ENCODE peak calls at places on chromosomes 13 and 19, in six cellular contexts. Y, E, A, T, Q and I are unnamed samples.

GRCh38 chr13:97757807-97758206 is 195.7 kb upstream of the IPO5 start:
- DNase-seq in T (no peak), Q (no peak), E (no peak), Y (no peak), A (no peak), I (no peak)

GRCh38 chr19:42113641-42114348 is 18.5 kb downstream of the POU2F2 start:
- DNase-seq in A (no peak), E (peak; percentile 91), Y (peak; percentile 92), T (no peak), Q (peak; percentile 11), I (peak; percentile 93)

GRCh38 chr13:53015971-53016370 is 12.6 kb upstream of the OLFM4 start:
- DNase-seq in E (no peak), Q (no peak), T (no peak), Y (no peak), A (no peak), I (no peak)

GRCh38 chr19:33627962-33628839 is 6.4 kb downstream of the CHST8 start:
- DNase-seq in Y (no peak), A (no peak), E (no peak), T (no peak), Q (no peak), I (no peak)

GRCh38 chr13:46961719-46962118 is 64.9 kb upstream of the HTR2A start:
- DNase-seq in E (peak; percentile 41), Q (peak; percentile 93), Y (no peak), A (peak; percentile 32), T (no peak), I (peak; percentile 66)

GRCh38 chr19:38478273-38478971 is 44.9 kb downstream of the RYR1 start:
- DNase-seq in Q (peak; percentile 37), E (no peak), T (no peak), A (no peak), Y (no peak), I (no peak)

GRCh38 chr13:108213946-108214345 is 1.4 kb downstream of the LIG4 start:
- DNase-seq in Y (peak; percentile 87), Q (no peak), A (no peak), T (no peak), E (no peak), I (no peak)

GRCh38 chr19:2363419-2363818 is 3.4 kb downstream of the TMPRSS9 start:
- DNase-seq in E (no peak), Y (no peak), T (no peak), A (no peak), Q (no peak), I (no peak)

GRCh38 chr19:50333737-50334617 is 4.8 kb upstream of the KCNC3 start:
- DNase-seq in A (peak; percentile 91), E (no peak), Y (peak; percentile 94), Q (peak; percentile 92), T (peak; percentile 35), I (peak; percentile 6)

GRCh38 chr19:2394054-2394668 is 33.2 kb downstream of the TIMM13 start:
- DNase-seq in A (peak; percentile 59), Y (no peak), Q (peak; percentile 97), T (no peak), E (no peak), I (no peak)

GRCh38 chr19:49145485-49146407 is 9.4 kb downstream of the HRC start:
- DNase-seq in T (peak; percentile 55), Y (peak; percentile 64), Q (peak; percentile 75), E (no peak), A (peak; percentile 81), I (peak; percentile 44)

GRCh38 chr13:77196052-77196618 is 130.8 kb downstream of the MYCBP2 start:
- DNase-seq in A (no peak), T (no peak), Y (no peak), Q (no peak), E (no peak), I (no peak)

GRCh38 chr19:45340899-45341453 is 426 bp downstream of the KLC3 start:
- DNase-seq in T (peak; percentile 33), E (no peak), Q (no peak), A (no peak), Y (no peak), I (no peak)

GRCh38 chr13:49220035-49220855 is at the start of gene MLNR:
- DNase-seq in E (no peak), T (no peak), A (peak; percentile 49), Y (no peak), Q (no peak), I (no peak)

GRCh38 chr19:39434123-39435076 is 1.3 kb downstream of the RPS16 start:
- DNase-seq in Q (no peak), A (no peak), T (no peak), Y (no peak), E (no peak), I (no peak)

GRCh38 chr13:59901191-59901590 is 262.5 kb downstream of the DIAPH3 start:
- DNase-seq in A (no peak), Y (no peak), E (no peak), Q (no peak), T (no peak), I (no peak)

GRCh38 chr13:28548468-28548867 is 53.5 kb upstream of the FLT1 start:
- DNase-seq in Q (no peak), T (no peak), A (no peak), E (no peak), Y (no peak), I (no peak)

GRCh38 chr13:33686772-33687480 is 131.0 kb upstream of the RFC3 start:
- DNase-seq in E (no peak), Q (no peak), T (no peak), A (no peak), Y (no peak), I (peak; percentile 3)

GRCh38 chr19:48006762-48007161 is 12.3 kb downstream of the ELSPBP1 start:
- DNase-seq in E (no peak), Q (no peak), Y (no peak), T (no peak), A (no peak), I (no peak)

GRCh38 chr13:113742000-113742441 is 17.0 kb upstream of the TMEM255B start:
- DNase-seq in E (no peak), Q (peak; percentile 87), A (no peak), Y (peak; percentile 78), T (no peak), I (no peak)

GRCh38 chr19:8731428-8732169 is 10.2 kb downstream of the OR2Z1 start:
- DNase-seq in Q (no peak), E (no peak), T (no peak), Y (no peak), A (no peak), I (no peak)

GRCh38 chr13:50080158-50080855 is 65.1 kb downstream of the KCNRG start:
- DNase-seq in Y (peak; percentile 54), A (no peak), T (no peak), Q (peak; percentile 50), E (no peak), I (no peak)

GRCh38 chr19:45653634-45654033 is 14.4 kb upstream of the GIPR start:
- DNase-seq in E (no peak), A (no peak), Q (no peak), T (no peak), Y (no peak), I (no peak)

GRCh38 chr13:21800847-21801616 is 130.2 kb downstream of the FGF9 start:
- DNase-seq in Q (no peak), A (no peak), E (peak; percentile 7), Y (no peak), T (no peak), I (no peak)

GRCh38 chr19:16628984-16629691 is 1.1 kb upstream of the MED26 start:
- DNase-seq in T (peak; percentile 30), A (no peak), E (peak; percentile 67), Q (peak; percentile 52), Y (no peak), I (peak; percentile 68)

GRCh38 chr13:45847554-45848224 is 3.9 kb downstream of the SIAH3 start:
- DNase-seq in Y (peak; percentile 64), Q (peak; percentile 88), T (no peak), E (no peak), A (no peak), I (no peak)

GRCh38 chr19:5078666-5079409 is 109.9 kb downstream of the KDM4B start:
- DNase-seq in Q (no peak), A (no peak), Y (no peak), E (no peak), T (no peak), I (no peak)

GRCh38 chr13:95426631-95427030 is 125.4 kb upstream of the ABCC4 start:
- DNase-seq in A (no peak), T (no peak), Q (no peak), Y (peak; percentile 34), E (no peak), I (no peak)

GRCh38 chr19:2993579-2993978 is 16.2 kb downstream of the TLE6 start:
- DNase-seq in A (no peak), T (no peak), E (no peak), Y (no peak), Q (no peak), I (no peak)

GRCh38 chr13:61916483-61916882 is 500.8 kb upstream of the PCDH20 start:
- DNase-seq in Q (no peak), A (no peak), E (no peak), Y (no peak), T (no peak), I (no peak)

GRCh38 chr13:39321578-39321977 is 281.4 kb downstream of the LHFPL6 start:
- DNase-seq in A (no peak), T (no peak), Q (peak; percentile 2), E (no peak), Y (no peak), I (no peak)

GRCh38 chr19:45972944-45973525 is 630 bp downstream of the NOVA2 start:
- DNase-seq in A (no peak), E (no peak), T (no peak), Q (no peak), Y (no peak), I (no peak)